ENCODE peak calls at places on chromosomes 12 and 14, in seven cellular contexts. One of them, this sample, is unnamed.

GRCh38 chr12:19675361-19675760 is 236.1 kb downstream of the AEBP2 start:
- DNase-seq in HCT116: no peak
- DNase-seq in GM23248: no peak
- DNase-seq in neural progenitor cell: no peak
- DNase-seq in hepatocyte: no peak
- DNase-seq in SK-N-SH: no peak
- DNase-seq in OCI-LY7: no peak
- DNase-seq in this sample: no peak

GRCh38 chr12:119444462-119445044 is 110.0 kb downstream of the CCDC60 start:
- DNase-seq in HCT116: peak; percentile 85
- DNase-seq in GM23248: peak; percentile 33
- DNase-seq in neural progenitor cell: peak; percentile 76
- DNase-seq in hepatocyte: peak; percentile 62
- DNase-seq in SK-N-SH: peak; percentile 62
- DNase-seq in OCI-LY7: peak; percentile 57
- DNase-seq in this sample: peak; percentile 91

GRCh38 chr12:105487961-105488360 is 157.5 kb downstream of the C12orf75 start:
- DNase-seq in HCT116: no peak
- DNase-seq in GM23248: no peak
- DNase-seq in neural progenitor cell: no peak
- DNase-seq in hepatocyte: no peak
- DNase-seq in SK-N-SH: no peak
- DNase-seq in OCI-LY7: no peak
- DNase-seq in this sample: no peak

GRCh38 chr14:100662850-100663527 is 63.7 kb upstream of the DLK1 start:
- DNase-seq in HCT116: peak; percentile 87
- DNase-seq in GM23248: peak; percentile 73
- DNase-seq in neural progenitor cell: peak; percentile 81
- DNase-seq in hepatocyte: peak; percentile 79
- DNase-seq in SK-N-SH: peak; percentile 85
- DNase-seq in OCI-LY7: peak; percentile 65
- DNase-seq in this sample: peak; percentile 78

GRCh38 chr12:6603095-6603567 is 4.0 kb downstream of the CHD4 start:
- DNase-seq in HCT116: no peak
- DNase-seq in GM23248: peak; percentile 53
- DNase-seq in neural progenitor cell: peak; percentile 46
- DNase-seq in hepatocyte: no peak
- DNase-seq in SK-N-SH: peak; percentile 51
- DNase-seq in OCI-LY7: peak; percentile 37
- DNase-seq in this sample: no peak

GRCh38 chr12:132409495-132410295 is 80.3 kb upstream of the FBRSL1 start:
- DNase-seq in HCT116: no peak
- DNase-seq in GM23248: no peak
- DNase-seq in neural progenitor cell: no peak
- DNase-seq in hepatocyte: no peak
- DNase-seq in SK-N-SH: no peak
- DNase-seq in OCI-LY7: no peak
- DNase-seq in this sample: no peak

GRCh38 chr12:25151476-25151875 is 43.5 kb downstream of the DNAI7 start:
- DNase-seq in HCT116: no peak
- DNase-seq in GM23248: peak; percentile 96
- DNase-seq in neural progenitor cell: peak; percentile 4
- DNase-seq in hepatocyte: peak; percentile 79
- DNase-seq in SK-N-SH: peak; percentile 15
- DNase-seq in OCI-LY7: no peak
- DNase-seq in this sample: peak; percentile 30

GRCh38 chr14:68444449-68445168 is 348.3 kb downstream of the ZFP36L1 start:
- DNase-seq in HCT116: no peak
- DNase-seq in GM23248: peak; percentile 59
- DNase-seq in neural progenitor cell: no peak
- DNase-seq in hepatocyte: no peak
- DNase-seq in SK-N-SH: no peak
- DNase-seq in OCI-LY7: no peak
- DNase-seq in this sample: no peak

GRCh38 chr12:117024961-117025480 is 74.2 kb downstream of the TESC start:
- DNase-seq in HCT116: no peak
- DNase-seq in GM23248: no peak
- DNase-seq in neural progenitor cell: no peak
- DNase-seq in hepatocyte: no peak
- DNase-seq in SK-N-SH: no peak
- DNase-seq in OCI-LY7: no peak
- DNase-seq in this sample: no peak

GRCh38 chr14:104518659-104519350 is 60.8 kb upstream of the C14orf180 start:
- DNase-seq in HCT116: no peak
- DNase-seq in GM23248: no peak
- DNase-seq in neural progenitor cell: no peak
- DNase-seq in hepatocyte: no peak
- DNase-seq in SK-N-SH: no peak
- DNase-seq in OCI-LY7: no peak
- DNase-seq in this sample: no peak

GRCh38 chr12:6494968-6495367 is 1.1 kb downstream of the NCAPD2 start:
- DNase-seq in HCT116: no peak
- DNase-seq in GM23248: peak; percentile 14
- DNase-seq in neural progenitor cell: no peak
- DNase-seq in hepatocyte: no peak
- DNase-seq in SK-N-SH: no peak
- DNase-seq in OCI-LY7: peak; percentile 28
- DNase-seq in this sample: no peak

GRCh38 chr12:76219806-76220205 is 128.4 kb downstream of the BBS10 start:
- DNase-seq in HCT116: no peak
- DNase-seq in GM23248: no peak
- DNase-seq in neural progenitor cell: no peak
- DNase-seq in hepatocyte: no peak
- DNase-seq in SK-N-SH: no peak
- DNase-seq in OCI-LY7: no peak
- DNase-seq in this sample: no peak

GRCh38 chr12:7869137-7869536 is 3.6 kb downstream of the SLC2A14 start:
- DNase-seq in HCT116: no peak
- DNase-seq in GM23248: peak; percentile 77
- DNase-seq in neural progenitor cell: no peak
- DNase-seq in hepatocyte: no peak
- DNase-seq in SK-N-SH: no peak
- DNase-seq in OCI-LY7: no peak
- DNase-seq in this sample: no peak

GRCh38 chr12:65649126-65649525 is 175.2 kb upstream of the HMGA2 start:
- DNase-seq in HCT116: peak; percentile 98
- DNase-seq in GM23248: peak; percentile 98
- DNase-seq in neural progenitor cell: no peak
- DNase-seq in hepatocyte: no peak
- DNase-seq in SK-N-SH: no peak
- DNase-seq in OCI-LY7: no peak
- DNase-seq in this sample: no peak

GRCh38 chr12:125634813-125635212 is 569.6 kb downstream of the AACS start:
- DNase-seq in HCT116: no peak
- DNase-seq in GM23248: no peak
- DNase-seq in neural progenitor cell: no peak
- DNase-seq in hepatocyte: no peak
- DNase-seq in SK-N-SH: no peak
- DNase-seq in OCI-LY7: no peak
- DNase-seq in this sample: no peak

GRCh38 chr12:49190317-49190716 is 1.4 kb upstream of the TUBA1A start:
- DNase-seq in HCT116: no peak
- DNase-seq in GM23248: no peak
- DNase-seq in neural progenitor cell: peak; percentile 68
- DNase-seq in hepatocyte: no peak
- DNase-seq in SK-N-SH: peak; percentile 42
- DNase-seq in OCI-LY7: no peak
- DNase-seq in this sample: peak; percentile 38

GRCh38 chr12:26700430-26700829 is 132.6 kb downstream of the ITPR2 start:
- DNase-seq in HCT116: no peak
- DNase-seq in GM23248: no peak
- DNase-seq in neural progenitor cell: no peak
- DNase-seq in hepatocyte: no peak
- DNase-seq in SK-N-SH: no peak
- DNase-seq in OCI-LY7: no peak
- DNase-seq in this sample: no peak

GRCh38 chr12:19946549-19946948 is 421.8 kb upstream of the PDE3A start:
- DNase-seq in HCT116: no peak
- DNase-seq in GM23248: peak; percentile 92
- DNase-seq in neural progenitor cell: no peak
- DNase-seq in hepatocyte: peak; percentile 55
- DNase-seq in SK-N-SH: no peak
- DNase-seq in OCI-LY7: no peak
- DNase-seq in this sample: no peak

GRCh38 chr12:67155863-67156262 is 113.3 kb upstream of the CAND1 start:
- DNase-seq in HCT116: no peak
- DNase-seq in GM23248: peak; percentile 51
- DNase-seq in neural progenitor cell: no peak
- DNase-seq in hepatocyte: no peak
- DNase-seq in SK-N-SH: no peak
- DNase-seq in OCI-LY7: no peak
- DNase-seq in this sample: no peak

GRCh38 chr12:67161322-67161918 is 107.7 kb upstream of the CAND1 start:
- DNase-seq in HCT116: no peak
- DNase-seq in GM23248: peak; percentile 62
- DNase-seq in neural progenitor cell: peak; percentile 29
- DNase-seq in hepatocyte: peak; percentile 63
- DNase-seq in SK-N-SH: peak; percentile 11
- DNase-seq in OCI-LY7: peak; percentile 49
- DNase-seq in this sample: peak; percentile 76
- TF ChIP-seq EZH2phosphoT487 in HCT116: no peak
- TF ChIP-seq EZH2phosphoT487 in GM23248: no peak
- TF ChIP-seq EZH2phosphoT487 in neural progenitor cell: no peak
- TF ChIP-seq EZH2phosphoT487 in hepatocyte: no peak
- TF ChIP-seq EZH2phosphoT487 in SK-N-SH: no peak
- TF ChIP-seq EZH2phosphoT487 in OCI-LY7: no peak
- TF ChIP-seq EZH2phosphoT487 in this sample: no peak

DNA sequence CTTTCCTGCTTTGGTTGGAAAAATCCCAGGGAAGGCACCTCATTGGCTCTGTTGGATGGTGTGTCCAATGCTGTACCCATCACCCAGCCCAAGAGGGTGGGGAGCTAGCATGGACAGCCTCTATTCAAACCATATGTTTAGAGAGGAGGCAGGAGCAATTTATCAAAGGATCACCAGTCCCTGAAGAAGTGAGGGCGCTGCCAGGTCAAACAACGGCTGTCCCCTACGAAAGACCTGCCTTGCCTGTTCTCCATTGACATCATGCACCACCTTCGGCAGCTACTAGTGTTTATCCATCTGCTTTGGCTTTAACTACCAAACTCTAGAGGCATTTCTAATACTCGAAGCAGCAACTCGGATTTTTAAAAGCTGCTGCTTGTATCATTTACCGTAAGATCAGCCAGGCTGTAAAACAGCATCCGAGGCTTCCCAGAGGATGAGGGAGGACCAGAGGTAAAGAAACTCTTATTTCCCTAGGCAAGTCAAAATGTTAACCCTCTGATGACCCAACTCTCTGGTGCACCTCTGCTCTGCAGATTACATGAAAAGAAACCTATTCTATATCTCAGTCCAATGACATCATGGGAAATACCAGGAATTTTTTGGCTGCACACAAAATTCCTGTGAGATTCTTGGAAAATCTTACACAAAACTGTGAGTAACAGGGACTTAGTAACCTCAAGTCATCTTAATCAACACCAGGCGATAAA is 720.9 kb upstream of the TBX3 start:
- DNase-seq in HCT116: no peak
- DNase-seq in GM23248: peak; percentile 86
- DNase-seq in neural progenitor cell: no peak
- DNase-seq in hepatocyte: peak; percentile 8
- DNase-seq in SK-N-SH: no peak
- DNase-seq in OCI-LY7: no peak
- DNase-seq in this sample: no peak
- TF ChIP-seq EZH2phosphoT487 in HCT116: no peak
- TF ChIP-seq EZH2phosphoT487 in GM23248: no peak
- TF ChIP-seq EZH2phosphoT487 in neural progenitor cell: no peak
- TF ChIP-seq EZH2phosphoT487 in hepatocyte: no peak
- TF ChIP-seq EZH2phosphoT487 in SK-N-SH: no peak
- TF ChIP-seq EZH2phosphoT487 in OCI-LY7: no peak
- TF ChIP-seq EZH2phosphoT487 in this sample: no peak

GRCh38 chr12:180445-180844 is 33.5 kb downstream of the SLC6A12 start:
- DNase-seq in HCT116: no peak
- DNase-seq in GM23248: no peak
- DNase-seq in neural progenitor cell: no peak
- DNase-seq in hepatocyte: no peak
- DNase-seq in SK-N-SH: no peak
- DNase-seq in OCI-LY7: no peak
- DNase-seq in this sample: no peak
- TF ChIP-seq EZH2phosphoT487 in HCT116: no peak
- TF ChIP-seq EZH2phosphoT487 in GM23248: no peak
- TF ChIP-seq EZH2phosphoT487 in neural progenitor cell: no peak
- TF ChIP-seq EZH2phosphoT487 in hepatocyte: no peak
- TF ChIP-seq EZH2phosphoT487 in SK-N-SH: no peak
- TF ChIP-seq EZH2phosphoT487 in OCI-LY7: no peak
- TF ChIP-seq EZH2phosphoT487 in this sample: no peak

DNA sequence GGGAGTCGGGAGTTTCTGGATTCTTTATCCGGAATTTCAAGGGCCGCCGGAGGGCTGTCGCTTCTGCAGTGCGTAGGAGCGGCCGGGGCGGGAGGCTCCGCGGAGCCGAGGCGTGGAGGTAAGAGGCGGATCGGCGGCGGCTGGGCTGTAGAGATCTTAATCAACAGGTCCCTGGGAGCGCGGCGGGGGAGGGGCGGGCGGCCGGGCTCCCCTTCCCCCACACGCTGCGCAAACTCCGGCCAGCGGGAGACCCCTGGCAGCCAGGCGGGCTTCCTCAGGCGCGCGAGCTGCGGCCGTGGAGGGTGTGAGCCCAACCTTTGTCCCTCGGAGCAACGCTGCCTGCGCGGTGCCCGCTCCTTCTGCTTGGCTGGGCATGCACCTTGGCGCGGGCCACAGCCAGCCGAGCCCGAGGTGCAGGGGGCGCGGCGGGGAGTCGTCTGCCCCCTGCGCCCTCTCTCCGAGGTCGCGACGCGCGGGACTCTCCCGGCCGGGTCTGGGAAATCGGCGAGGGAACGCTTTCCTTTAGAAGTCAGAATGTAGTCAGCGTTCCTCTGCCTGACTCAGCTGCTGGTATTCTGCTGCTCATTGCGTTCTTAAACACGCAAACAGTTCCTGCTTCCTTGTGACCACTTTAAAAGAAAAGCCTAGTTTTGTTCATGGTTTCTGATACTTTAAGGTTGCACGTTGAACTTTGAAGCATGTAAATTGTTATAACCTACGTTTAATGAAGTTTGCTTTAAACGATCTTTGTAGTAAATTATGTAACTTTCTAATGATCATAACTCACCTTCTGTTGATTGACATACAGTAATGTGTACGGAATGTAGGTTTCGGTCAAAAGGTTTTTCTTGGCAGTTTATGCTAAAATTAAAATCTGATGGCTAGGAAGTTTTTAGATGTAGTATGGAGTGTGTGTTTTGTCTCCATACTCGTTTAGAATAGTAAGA is at the start of gene PALS1:
- DNase-seq in HCT116: peak; percentile 53
- DNase-seq in GM23248: peak; percentile 94
- DNase-seq in neural progenitor cell: no peak
- DNase-seq in hepatocyte: peak; percentile 81
- DNase-seq in SK-N-SH: peak; percentile 87
- DNase-seq in OCI-LY7: peak; percentile 68
- DNase-seq in this sample: peak; percentile 70
- TF ChIP-seq EZH2phosphoT487 in HCT116: no peak
- TF ChIP-seq EZH2phosphoT487 in GM23248: no peak
- TF ChIP-seq EZH2phosphoT487 in neural progenitor cell: no peak
- TF ChIP-seq EZH2phosphoT487 in hepatocyte: no peak
- TF ChIP-seq EZH2phosphoT487 in SK-N-SH: no peak
- TF ChIP-seq EZH2phosphoT487 in OCI-LY7: no peak
- TF ChIP-seq EZH2phosphoT487 in this sample: no peak

This sample was measured in GM23338.